ENCODE peak calls at places on chromosomes 11 and 22, in eight cellular contexts. W, Q, J, U, D, I, H and X are unnamed samples. For H3K36me3, the result is how much of the 10 kb centered on the place peaks cover.

GRCh38 chr11:128232588-128232987 is 354.8 kb downstream of the ETS1 start:
- DNase-seq in W (no peak), Q (no peak), J (no peak), U (no peak), D (no peak), I (no peak), H (no peak), X (no peak)

GRCh38 chr11:74634537-74634936 is 42.2 kb downstream of the POLD3 start:
- DNase-seq in W (no peak), Q (no peak), J (peak), U (no peak), D (no peak), I (no peak), H (no peak), X (no peak)

GRCh38 chr11:115313224-115313838 is 190.9 kb downstream of the CADM1 start:
- DNase-seq in W (no peak), Q (no peak), J (no peak), U (no peak), D (no peak), I (no peak), H (no peak), X (no peak)

GRCh38 chr11:93487032-93487483 is 56.1 kb downstream of the SMCO4 start:
- DNase-seq in W (no peak), Q (no peak), J (no peak), U (no peak), D (no peak), I (no peak), H (no peak), X (no peak)

GRCh38 chr11:69339041-69339733 is 45.2 kb downstream of the MYEOV start:
- DNase-seq in W (no peak), Q (no peak), J (no peak), U (no peak), D (peak), I (no peak), H (no peak), X (no peak)

GRCh38 chr11:110077866-110078325 is 15.3 kb upstream of the ZC3H12C start:
- DNase-seq in W (no peak), Q (no peak), J (peak), U (no peak), D (no peak), I (no peak), H (no peak), X (peak)

GRCh38 chr11:120096756-120097191 is 41.1 kb downstream of the TRIM29 start:
- DNase-seq in W (no peak), Q (no peak), J (no peak), U (peak), D (no peak), I (no peak), H (no peak), X (no peak)

GRCh38 chr11:33532720-33533119 is 167.9 kb downstream of the C11orf91 start:
- DNase-seq in W (no peak), Q (no peak), J (no peak), U (no peak), D (no peak), I (no peak), H (no peak), X (no peak)

GRCh38 chr11:117600976-117601708 is 195.9 kb downstream of the DSCAML1 start:
- DNase-seq in W (no peak), Q (no peak), J (no peak), U (no peak), D (no peak), I (no peak), H (no peak), X (no peak)

GRCh38 chr11:123509737-123510578 is 79.9 kb downstream of the GRAMD1B start:
- DNase-seq in W (no peak), Q (no peak), J (peak), U (peak), D (no peak), I (no peak), H (no peak), X (no peak)

GRCh38 chr11:3644817-3645235 is at the start of gene ART1:
- DNase-seq in W (no peak), Q (no peak), J (no peak), U (no peak), D (no peak), I (peak), H (peak), X (no peak)

GRCh38 chr11:117097567-117098268 is 510 bp downstream of the SIK3 start:
- DNase-seq in W (peak), Q (peak), J (no peak), U (no peak), D (peak), I (peak), H (peak), X (peak)

GRCh38 chr11:34907934-34908593 is 8.1 kb downstream of the APIP start:
- DNase-seq in W (no peak), Q (no peak), J (no peak), U (no peak), D (no peak), I (no peak), H (no peak), X (no peak)

GRCh38 chr22:35582861-35583670 is 34.1 kb downstream of the MB start:
- DNase-seq in W (peak), Q (peak), J (peak), U (peak), D (peak), I (peak), H (peak), X (peak)

GRCh38 chr11:3855808-3856491 is 486 bp downstream of the STIM1 start:
- DNase-seq in W (peak), Q (peak), J (no peak), U (no peak), D (peak), I (peak), H (peak), X (peak)

GRCh38 chr11:85721191-85721590 is 35.2 kb upstream of the CCDC89 start:
- DNase-seq in W (no peak), Q (no peak), J (no peak), U (no peak), D (no peak), I (no peak), H (no peak), X (no peak)

GRCh38 chr11:46918087-46918751 is at the start of gene LRP4:
- DNase-seq in W (peak), Q (peak), J (no peak), U (no peak), D (peak), I (peak), H (peak), X (no peak)

GRCh38 chr11:8016396-8016949 is 29.3 kb downstream of the EIF3F start:
- DNase-seq in W (no peak), Q (no peak), J (no peak), U (no peak), D (no peak), I (no peak), H (no peak), X (no peak)

GRCh38 chr11:90646266-90646665 is 423.4 kb upstream of the CHORDC1 start:
- DNase-seq in W (no peak), Q (no peak), J (no peak), U (no peak), D (no peak), I (no peak), H (no peak), X (no peak)

GRCh38 chr11:91625495-91625894 is 599.1 kb upstream of the FAT3 start:
- DNase-seq in W (no peak), Q (no peak), J (no peak), U (no peak), D (no peak), I (peak), H (no peak), X (no peak)

GRCh38 chr22:39567135-39567946 is 3.2 kb upstream of the CACNA1I start:
- DNase-seq in W (peak), Q (peak), J (no peak), U (no peak), D (no peak), I (peak), H (no peak), X (no peak)

GRCh38 chr22:29842740-29843139 is 4.7 kb upstream of the ASCC2 start:
- DNase-seq in W (no peak), Q (no peak), J (peak), U (no peak), D (no peak), I (no peak), H (no peak), X (no peak)

GRCh38 chr11:120525285-120526085 is 13.9 kb downstream of the GRIK4 start:
- DNase-seq in W (no peak), Q (no peak), J (no peak), U (no peak), D (no peak), I (no peak), H (no peak), X (no peak)

GRCh38 chr11:19576054-19576453 is 136.6 kb upstream of the NAV2 start:
- DNase-seq in W (no peak), Q (no peak), J (peak), U (no peak), D (no peak), I (no peak), H (no peak), X (no peak)

GRCh38 chr11:117966908-117967307 is 19.3 kb upstream of the IL10RA start:
- DNase-seq in W (no peak), Q (no peak), J (no peak), U (no peak), D (no peak), I (no peak), H (no peak), X (no peak)

GRCh38 chr11:120332822-120333716 is 3.1 kb upstream of the ARHGEF12 start:
- DNase-seq in W (no peak), Q (no peak), J (no peak), U (no peak), D (no peak), I (peak), H (no peak), X (peak)

GRCh38 chr11:70323811-70324210 is 53.3 kb downstream of the PPFIA1 start:
- DNase-seq in W (no peak), Q (no peak), J (peak), U (no peak), D (no peak), I (no peak), H (no peak), X (no peak)

GRCh38 chr22:47740109-47740805 is 977.8 kb downstream of the TBC1D22A start:
- DNase-seq in W (no peak), Q (no peak), J (no peak), U (no peak), D (no peak), I (no peak), H (no peak), X (no peak)

GRCh38 chr11:44860967-44861828 is 89.5 kb downstream of the TP53I11 start:
- DNase-seq in W (no peak), Q (no peak), J (no peak), U (no peak), D (no peak), I (no peak), H (no peak), X (no peak)

GRCh38 chr11:117096140-117096972 is 1.9 kb downstream of the SIK3 start:
- DNase-seq in W (peak), Q (peak), J (no peak), U (no peak), D (no peak), I (peak), H (no peak), X (peak)

GRCh38 chr11:116829525-116830183 is at the start of gene APOC3:
- DNase-seq in W (no peak), Q (no peak), J (peak), U (no peak), D (no peak), I (no peak), H (no peak), X (no peak)

GRCh38 chr22:20055654-20056053 is 24.4 kb upstream of the DGCR8 start:
- DNase-seq in W (no peak), Q (no peak), J (no peak), U (no peak), D (no peak), I (no peak), H (no peak), X (no peak)
- H3K36me3 ChIP-seq in W (under half), Q (under half), J (half or more), U (under half), D (half or more), I (under half), H (under half), X (under half)

GRCh38 chr11:48093323-48093722 is 113.0 kb downstream of the PTPRJ start:
- DNase-seq in W (no peak), Q (no peak), J (no peak), U (no peak), D (no peak), I (no peak), H (no peak), X (no peak)
- H3K4me3 ChIP-seq in W (no peak), Q (no peak), J (no peak), U (no peak), D (no peak), I (no peak), H (no peak), X (no peak)

DNA sequence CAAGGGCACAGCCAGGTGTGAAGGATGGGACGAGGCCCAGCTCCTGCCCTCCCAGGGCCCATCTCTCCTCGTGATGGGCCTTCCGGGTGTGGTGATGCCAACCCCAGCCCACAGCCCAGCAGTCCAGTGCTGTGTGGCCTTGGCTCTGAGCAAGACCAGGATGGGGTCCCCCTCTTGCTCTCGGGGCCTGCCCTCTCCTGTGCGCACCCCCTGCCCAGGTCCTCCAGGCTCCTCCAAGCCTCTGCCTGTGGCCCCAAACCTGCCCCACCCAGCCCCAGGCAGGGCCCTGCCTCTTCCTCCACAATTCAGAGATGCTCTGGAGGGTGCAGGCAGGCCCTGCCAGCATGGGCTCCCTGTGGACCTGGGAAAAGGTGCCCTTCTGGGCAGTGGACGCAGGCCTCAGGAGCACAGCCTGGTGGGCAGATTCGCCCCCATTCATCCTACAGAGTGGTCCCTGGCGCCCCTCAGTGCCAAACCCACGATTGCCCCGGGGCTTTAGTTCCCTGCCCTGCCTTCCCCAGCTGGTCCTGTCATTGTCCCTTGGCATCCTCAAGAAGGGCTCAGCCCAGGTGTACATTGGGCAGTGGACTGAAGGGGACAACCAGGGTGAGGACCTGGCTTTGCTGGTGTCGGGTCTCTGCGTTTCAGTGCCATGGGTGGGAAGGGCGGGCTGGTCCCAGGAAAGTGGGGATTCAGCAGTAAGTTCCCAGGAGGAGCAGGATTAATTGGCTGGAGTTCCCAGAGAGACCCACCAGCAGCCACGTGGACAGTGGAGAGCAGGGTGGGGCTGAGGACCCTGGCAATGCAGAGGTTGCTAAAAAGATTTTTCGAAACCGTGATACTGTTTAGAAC is 19.8 kb downstream of the EIF1AD start:
- DNase-seq in W (no peak), Q (no peak), J (no peak), U (no peak), D (no peak), I (no peak), H (no peak), X (no peak)
- H3K36me3 ChIP-seq in W (under half), Q (under half), J (under half), U (under half), D (under half), I (under half), H (under half), X (under half)

DNA sequence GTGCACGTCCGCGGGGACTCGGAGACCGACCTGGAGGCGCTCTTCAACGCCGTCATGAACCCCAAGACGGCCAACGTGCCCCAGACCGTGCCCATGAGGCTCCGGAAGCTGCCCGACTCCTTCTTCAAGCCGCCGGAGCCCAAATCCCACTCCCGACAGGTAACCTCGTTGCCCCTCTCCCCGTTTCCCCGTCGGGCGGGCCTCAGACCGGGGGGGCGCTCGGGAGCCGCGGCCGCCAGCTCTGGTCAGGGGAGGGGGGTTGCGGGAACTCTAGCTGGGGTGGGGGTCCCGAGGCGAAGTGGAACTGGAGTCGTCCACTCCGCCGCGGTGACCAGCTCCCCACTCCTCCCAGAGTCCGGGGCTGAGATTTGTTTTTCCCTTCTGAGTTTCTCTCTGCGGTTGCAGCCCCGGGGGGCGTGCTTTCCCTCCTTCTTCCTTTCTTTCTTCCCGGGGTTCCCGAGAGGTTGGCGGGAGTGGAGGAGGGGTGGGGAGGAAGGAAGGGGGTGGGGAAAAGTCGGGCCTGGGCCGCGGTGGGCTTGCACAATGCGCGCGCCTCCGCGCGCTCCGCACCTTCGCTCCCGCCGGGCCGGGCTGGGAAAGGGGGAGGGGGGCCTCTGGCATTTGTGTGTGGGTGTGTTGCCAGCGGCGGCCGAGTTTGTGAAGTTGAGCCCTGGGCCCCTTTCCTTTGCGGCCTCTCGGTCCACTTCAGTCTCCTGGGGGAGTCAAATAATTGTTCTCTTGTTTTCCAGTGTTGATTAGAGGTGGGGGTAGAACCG is 952 bp downstream of the YAP1 start:
- DNase-seq in W (no peak), Q (peak), J (peak), U (peak), D (peak), I (peak), H (peak), X (peak)
- H3K4me3 ChIP-seq in W (peak), Q (peak), J (peak), U (peak), D (peak), I (peak), H (peak), X (no peak)

GRCh38 chr22:37827056-37827455 is 3.9 kb downstream of the GALR3 start:
- DNase-seq in W (no peak), Q (no peak), J (no peak), U (no peak), D (no peak), I (no peak), H (no peak), X (no peak)

GRCh38 chr22:37830093-37830842 is 7.1 kb downstream of the GALR3 start:
- DNase-seq in W (no peak), Q (no peak), J (no peak), U (no peak), D (no peak), I (no peak), H (no peak), X (no peak)

GRCh38 chr22:37832022-37832857 is 9.1 kb downstream of the GALR3 start:
- DNase-seq in W (no peak), Q (no peak), J (no peak), U (no peak), D (no peak), I (no peak), H (no peak), X (no peak)

GRCh38 chr22:37831472-37831871 is 8.3 kb downstream of the GALR3 start:
- DNase-seq in W (no peak), Q (no peak), J (no peak), U (no peak), D (no peak), I (no peak), H (no peak), X (no peak)
- H3K36me3 ChIP-seq in W (half or more), Q (under half), J (under half), U (under half), D (half or more), I (under half), H (under half), X (under half)

GRCh38 chr11:73312036-73312435 is 4.0 kb downstream of the ARHGEF17 start:
- DNase-seq in W (no peak), Q (no peak), J (no peak), U (no peak), D (no peak), I (no peak), H (no peak), X (no peak)

GRCh38 chr11:73311394-73311869 is 3.4 kb downstream of the ARHGEF17 start:
- DNase-seq in W (no peak), Q (no peak), J (no peak), U (no peak), D (no peak), I (no peak), H (no peak), X (no peak)

GRCh38 chr11:73308963-73309960 is 1.2 kb downstream of the ARHGEF17 start:
- DNase-seq in W (no peak), Q (no peak), J (peak), U (peak), D (peak), I (no peak), H (peak), X (no peak)

GRCh38 chr11:73310076-73310475 is 2.0 kb downstream of the ARHGEF17 start:
- DNase-seq in W (no peak), Q (no peak), J (no peak), U (no peak), D (no peak), I (no peak), H (no peak), X (no peak)

GRCh38 chr11:73310661-73311393 is 2.8 kb downstream of the ARHGEF17 start:
- DNase-seq in W (no peak), Q (no peak), J (no peak), U (no peak), D (no peak), I (no peak), H (no peak), X (no peak)
- H3K4me3 ChIP-seq in W (no peak), Q (no peak), J (peak), U (peak), D (peak), I (no peak), H (peak), X (no peak)